ENCODE peak calls at places on chromosome 1, in four cellular contexts. O is amniotic stem cell, C is colonic mucosa, R is choroid plexus epithelial cell. T is an unnamed sample.

GRCh38 chr1:78437393-78437792 is 53.4 kb upstream of the PTGFR start:
- DNase-seq in R (peak; percentile 74), C (no peak), O (no peak), T (no peak)

GRCh38 chr1:218048828-218049227 is 236.3 kb upstream of the RRP15 start:
- DNase-seq in R (no peak), O (no peak), C (no peak), T (peak; percentile 27)

GRCh38 chr1:83822206-83822605 is 176.7 kb downstream of the TTLL7 start:
- DNase-seq in R (no peak), C (no peak), O (no peak), T (no peak)

GRCh38 chr1:68331117-68331865 is 99.0 kb upstream of the WLS start:
- DNase-seq in O (peak; percentile 28), R (peak; percentile 82), C (no peak), T (peak; percentile 90)

GRCh38 chr1:154327466-154328317 is 2.4 kb downstream of the ATP8B2 start:
- DNase-seq in R (no peak), C (peak; percentile 56), O (no peak), T (no peak)

GRCh38 chr1:101193733-101194169 is 43.1 kb upstream of the S1PR1 start:
- DNase-seq in R (no peak), O (no peak), C (no peak), T (no peak)

GRCh38 chr1:219771039-219771438 is 157.3 kb downstream of the SLC30A10 start:
- DNase-seq in O (no peak), C (no peak), R (peak; percentile 98), T (peak; percentile 100)

GRCh38 chr1:19786988-19787423 is 12.7 kb downstream of the TMCO4 start:
- DNase-seq in R (no peak), C (no peak), O (no peak), T (peak; percentile 59)

GRCh38 chr1:39609618-39610331 is 29.7 kb downstream of the HEYL start:
- DNase-seq in R (peak; percentile 62), O (no peak), C (peak; percentile 72), T (peak; percentile 34)

GRCh38 chr1:110281363-110282290 is 57.5 kb upstream of the RBM15 start:
- DNase-seq in O (no peak), R (peak; percentile 10), C (no peak), T (no peak)

GRCh38 chr1:11473635-11474034 is 5.3 kb upstream of the DISP3 start:
- DNase-seq in O (no peak), R (peak; percentile 12), C (no peak), T (peak; percentile 39)

GRCh38 chr1:85328713-85329376 is 52.4 kb upstream of the BCL10 start:
- DNase-seq in O (peak; percentile 71), C (no peak), R (peak; percentile 98), T (peak; percentile 99)

T was measured in PC-3.